ENCODE peak calls at places on chromosome 16, in five cellular contexts. M, L, A, Z and G are unnamed samples.

GRCh38 chr16:89094252-89094901 is 725 bp downstream of the ACSF3 start:
- DNase-seq in M (peak; percentile 31), L (no peak), A (no peak), Z (no peak), G (no peak)

GRCh38 chr16:71504901-71505300 is 15.8 kb upstream of the ZNF19 start:
- DNase-seq in M (no peak), L (no peak), A (no peak), Z (no peak), G (no peak)

GRCh38 chr16:61413026-61413425 is 623.2 kb downstream of the CDH8 start:
- DNase-seq in M (no peak), L (no peak), A (no peak), Z (no peak), G (no peak)

GRCh38 chr16:59192551-59193199 is 458.6 kb upstream of the GOT2 start:
- DNase-seq in M (no peak), L (no peak), A (no peak), Z (no peak), G (no peak)

GRCh38 chr16:30075503-30076275 is at the start of gene PPP4C:
- DNase-seq in M (peak; percentile 92), L (peak; percentile 95), A (peak; percentile 93), Z (peak; percentile 80), G (peak; percentile 81)

GRCh38 chr16:15775663-15776304 is 81.0 kb downstream of the MYH11 start:
- DNase-seq in M (no peak), L (no peak), A (no peak), Z (no peak), G (peak; percentile 33)

GRCh38 chr16:88769617-88770458 is 15.2 kb downstream of the PIEZO1 start:
- DNase-seq in M (peak; percentile 56), L (no peak), A (no peak), Z (peak; percentile 84), G (no peak)

GRCh38 chr16:6684076-6684673 is 648.5 kb upstream of the RBFOX1 start:
- DNase-seq in M (no peak), L (no peak), A (no peak), Z (no peak), G (no peak)

GRCh38 chr16:53982631-53983042 is 278.7 kb downstream of the FTO start:
- DNase-seq in M (no peak), L (no peak), A (no peak), Z (no peak), G (no peak)

GRCh38 chr16:79132745-79133144 is 467.8 kb downstream of the MAF start:
- DNase-seq in M (no peak), L (no peak), A (no peak), Z (no peak), G (no peak)

GRCh38 chr16:62665269-62665668 is 629.0 kb upstream of the CDH8 start:
- DNase-seq in M (no peak), L (no peak), A (no peak), Z (no peak), G (no peak)

GRCh38 chr16:81589975-81590650 is 145.5 kb downstream of the CMIP start:
- DNase-seq in M (no peak), L (no peak), A (no peak), Z (no peak), G (no peak)

GRCh38 chr16:4182581-4183257 is 59.2 kb downstream of the SRL start:
- DNase-seq in M (no peak), L (no peak), A (no peak), Z (no peak), G (no peak)

GRCh38 chr16:51150159-51150893 is 744 bp downstream of the SALL1 start:
- DNase-seq in M (no peak), L (no peak), A (no peak), Z (no peak), G (no peak)

GRCh38 chr16:52283581-52284375 is 263.2 kb downstream of the TOX3 start:
- DNase-seq in M (no peak), L (no peak), A (no peak), Z (no peak), G (no peak)

GRCh38 chr16:716250-716607 is 1.3 kb downstream of the METRN start:
- DNase-seq in M (no peak), L (no peak), A (no peak), Z (no peak), G (no peak)

GRCh38 chr16:4775005-4775404 is 8.0 kb upstream of the ZNF500 start:
- DNase-seq in M (no peak), L (no peak), A (no peak), Z (no peak), G (no peak)

GRCh38 chr16:89579351-89579750 is 3.8 kb downstream of the CPNE7 start:
- DNase-seq in M (no peak), L (no peak), A (no peak), Z (no peak), G (no peak)

GRCh38 chr16:49575352-49576172 is 202.0 kb downstream of the C16orf78 start:
- DNase-seq in M (peak; percentile 75), L (no peak), A (peak; percentile 55), Z (no peak), G (no peak)

GRCh38 chr16:873243-873661 is 72.7 kb upstream of the GNG13 start:
- DNase-seq in M (no peak), L (no peak), A (peak; percentile 21), Z (no peak), G (no peak)

GRCh38 chr16:85167589-85168537 is 55.6 kb upstream of the CIBAR2 start:
- DNase-seq in M (no peak), L (no peak), A (no peak), Z (no peak), G (no peak)

GRCh38 chr16:70438325-70438982 is 446 bp downstream of the ST3GAL2 start:
- DNase-seq in M (no peak), L (peak; percentile 73), A (peak; percentile 47), Z (no peak), G (no peak)

GRCh38 chr16:11354407-11354732 is 9.1 kb downstream of the RMI2 start:
- DNase-seq in M (peak; percentile 35), L (no peak), A (no peak), Z (no peak), G (no peak)

GRCh38 chr16:11354733-11355574 is 9.7 kb downstream of the RMI2 start:
- DNase-seq in M (peak; percentile 82), L (no peak), A (no peak), Z (no peak), G (no peak)

GRCh38 chr16:11358531-11358930 is 13.3 kb downstream of the RMI2 start:
- DNase-seq in M (no peak), L (no peak), A (no peak), Z (no peak), G (no peak)

GRCh38 chr16:11355862-11356261 is 10.6 kb downstream of the RMI2 start:
- DNase-seq in M (no peak), L (no peak), A (no peak), Z (no peak), G (no peak)

DNA sequence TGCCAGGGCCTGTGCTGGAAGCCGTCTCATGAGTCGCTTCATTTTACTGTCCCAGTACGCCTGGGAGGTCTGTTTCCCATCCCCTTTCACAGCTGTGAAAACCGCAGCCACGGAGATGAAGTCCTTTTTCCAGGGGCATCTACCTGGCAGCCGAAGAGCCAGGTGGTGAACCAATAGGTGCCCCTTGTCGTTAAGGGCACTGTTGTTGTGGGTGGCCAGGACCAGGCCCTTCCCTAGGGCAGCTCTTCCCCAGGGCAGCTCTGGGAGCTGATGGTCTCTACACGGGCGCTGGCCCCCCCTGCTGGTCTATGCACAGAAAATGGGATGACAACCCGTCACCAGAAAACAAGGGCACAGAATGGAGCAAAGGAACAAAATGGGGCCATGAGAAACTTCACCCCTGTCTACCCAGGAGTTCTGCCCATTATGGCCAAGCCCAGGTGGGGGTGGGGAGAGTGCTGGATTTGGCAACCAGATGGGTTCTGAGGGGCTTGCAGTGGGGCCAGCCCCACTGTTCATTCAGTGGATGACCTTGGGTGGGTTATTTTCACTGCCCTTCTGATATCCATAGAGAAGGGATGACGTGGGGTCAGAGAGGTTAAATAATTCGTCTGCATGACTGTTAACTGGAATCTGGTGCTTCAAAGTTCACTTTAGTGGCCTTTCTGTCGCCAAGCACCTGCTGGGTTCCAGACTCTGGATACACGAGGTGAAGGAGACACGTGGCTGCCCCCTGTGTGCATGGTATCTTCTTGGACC is 11.5 kb downstream of the RMI2 start:
- DNase-seq in M (peak; percentile 82), L (no peak), A (peak; percentile 69), Z (no peak), G (peak; percentile 22)
- H3K4me1 ChIP-seq in M (peaks cover 7% of the 10 kb centered on the region), L (peaks cover 70% of the 10 kb centered on the region), A (peaks cover 27% of the 10 kb centered on the region), Z (no peaks in the 10 kb centered on the region), G (peaks cover 36% of the 10 kb centered on the region)

GRCh38 chr16:47492036-47492427 is 30.9 kb downstream of the PHKB start:
- DNase-seq in M (no peak), L (no peak), A (no peak), Z (no peak), G (no peak)

GRCh38 chr16:47488051-47488450 is 26.9 kb downstream of the PHKB start:
- DNase-seq in M (no peak), L (no peak), A (no peak), Z (no peak), G (no peak)

GRCh38 chr16:47493358-47494337 is 32.5 kb downstream of the PHKB start:
- DNase-seq in M (no peak), L (no peak), A (no peak), Z (no peak), G (no peak)

GRCh38 chr16:47490471-47490870 is 29.3 kb downstream of the PHKB start:
- DNase-seq in M (no peak), L (no peak), A (no peak), Z (no peak), G (no peak)

GRCh38 chr16:47492428-47493357 is 31.6 kb downstream of the PHKB start:
- DNase-seq in M (peak; percentile 64), L (peak; percentile 79), A (peak; percentile 90), Z (no peak), G (peak; percentile 74)
- H3K4me3 ChIP-seq in M (peak overlapping the region; percentile 8), L (peak overlapping the region; percentile 8), A (peak overlapping the region; percentile 40), Z (peak overlapping the region; percentile 8), G (no peak overlapping the region)

GRCh38 chr16:83900611-83901010 is 1.7 kb downstream of the MLYCD start:
- DNase-seq in M (no peak), L (no peak), A (no peak), Z (no peak), G (no peak)

GRCh38 chr16:83899978-83900377 is 1.1 kb downstream of the MLYCD start:
- DNase-seq in M (no peak), L (no peak), A (no peak), Z (no peak), G (no peak)

GRCh38 chr16:83899272-83899897 is 470 bp downstream of the MLYCD start:
- DNase-seq in M (peak; percentile 50), L (peak; percentile 75), A (peak; percentile 63), Z (no peak), G (no peak)

GRCh38 chr16:83901101-83901500 is 2.2 kb downstream of the MLYCD start:
- DNase-seq in M (no peak), L (no peak), A (no peak), Z (no peak), G (no peak)

GRCh38 chr16:83898463-83899271 is at the start of gene MLYCD:
- DNase-seq in M (peak; percentile 73), L (peak; percentile 91), A (peak; percentile 92), Z (peak; percentile 54), G (peak; percentile 62)
- TF ChIP-seq POLR2A in M (peak; percentile 51), L (peak; percentile 55), A (peak; percentile 31), Z (no peak), G (peak; percentile 65)

DNA sequence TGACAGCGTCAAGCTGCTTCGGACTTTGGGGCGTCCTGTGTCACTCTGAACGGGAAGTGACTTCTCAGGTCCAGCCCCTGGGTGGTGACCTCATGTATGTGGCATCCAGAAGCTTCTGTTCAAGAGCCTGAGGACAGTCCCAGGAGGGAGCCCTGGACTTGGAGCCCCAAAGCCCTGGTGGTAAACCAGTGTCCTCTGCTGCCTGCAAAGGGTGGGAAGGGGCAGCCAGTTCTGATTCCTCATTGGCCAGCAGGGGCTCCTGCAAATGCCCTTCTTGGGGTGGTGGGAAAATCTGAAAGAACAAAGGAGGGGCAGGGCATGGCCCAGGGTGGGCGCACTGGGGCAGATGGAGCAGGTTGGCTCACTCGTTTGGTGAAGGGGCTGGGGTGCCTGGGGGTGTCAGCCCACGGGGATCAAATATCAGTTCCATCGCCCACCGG is 1.6 kb downstream of the OSGIN1 start:
- DNase-seq in M (no peak), L (no peak), A (peak; percentile 81), Z (peak; percentile 63), G (peak; percentile 22)
- H3K4me1 ChIP-seq in M (peaks cover 35% of the 10 kb centered on the region), L (peaks cover 28% of the 10 kb centered on the region), A (peaks cover 47% of the 10 kb centered on the region), Z (no peaks in the 10 kb centered on the region), G (peaks cover 17% of the 10 kb centered on the region)